ENCODE peak calls at places on chromosomes 3 and 15, in five cellular contexts. V, X, M, O and Y are unnamed samples.
A peak's percentile ranks its signal among the peaks of the same experiment; 100 is the strongest.

GRCh38 chr3:20111836-20112235 is 71.6 kb downstream of the KAT2B start:
- DNase-seq in V (peak; percentile 66), X (no peak), M (no peak), O (no peak), Y (peak; percentile 85)

GRCh38 chr3:122714269-122714668 is 33.6 kb downstream of the PARP14 start:
- DNase-seq in V (no peak), X (no peak), M (no peak), O (no peak), Y (no peak)

GRCh38 chr15:45594835-45595530 is 7.8 kb downstream of the BLOC1S6 start:
- DNase-seq in V (no peak), X (no peak), M (no peak), O (no peak), Y (no peak)

GRCh38 chr3:16425398-16426057 is 88.0 kb downstream of the RFTN1 start:
- DNase-seq in V (no peak), X (no peak), M (no peak), O (no peak), Y (no peak)

GRCh38 chr3:194508486-194509449 is 22.0 kb upstream of the ATP13A3 start:
- DNase-seq in V (no peak), X (no peak), M (no peak), O (no peak), Y (peak; percentile 24)

GRCh38 chr3:188037116-188037718 is 116.7 kb upstream of the LPP start:
- DNase-seq in V (peak; percentile 48), X (peak; percentile 28), M (peak; percentile 61), O (no peak), Y (peak; percentile 47)

GRCh38 chr3:130826516-130826915 is 67.4 kb upstream of the ATP2C1 start:
- DNase-seq in V (no peak), X (no peak), M (no peak), O (peak; percentile 9), Y (peak; percentile 58)

GRCh38 chr3:140277886-140278285 is 342.9 kb downstream of the CLSTN2 start:
- DNase-seq in V (no peak), X (no peak), M (no peak), O (no peak), Y (no peak)

GRCh38 chr3:12509466-12509865 is 25.2 kb downstream of the TSEN2 start:
- DNase-seq in V (no peak), X (no peak), M (no peak), O (no peak), Y (no peak)

GRCh38 chr15:83113881-83114280 is 6.4 kb downstream of the TM6SF1 start:
- DNase-seq in V (no peak), X (no peak), M (no peak), O (no peak), Y (no peak)

GRCh38 chr3:30145281-30145680 is 461.1 kb upstream of the TGFBR2 start:
- DNase-seq in V (peak; percentile 15), X (no peak), M (no peak), O (no peak), Y (peak; percentile 26)

GRCh38 chr15:69232144-69232543 is 66.6 kb upstream of the PAQR5 start:
- DNase-seq in V (peak; percentile 8), X (no peak), M (no peak), O (no peak), Y (peak; percentile 74)

GRCh38 chr3:61936344-61936937 is 375.1 kb downstream of the PTPRG start:
- DNase-seq in V (no peak), X (no peak), M (peak; percentile 38), O (peak; percentile 18), Y (no peak)

GRCh38 chr15:62089616-62090015 is 22.8 kb downstream of the C2CD4A start:
- DNase-seq in V (peak; percentile 8), X (no peak), M (no peak), O (no peak), Y (peak; percentile 76)

GRCh38 chr3:171508676-171509075 is 48.5 kb upstream of the TNIK start:
- DNase-seq in V (no peak), X (no peak), M (peak; percentile 18), O (no peak), Y (no peak)

GRCh38 chr3:113948015-113948917 is 453 bp downstream of the ZDHHC23 start:
- DNase-seq in V (peak; percentile 6), X (peak; percentile 11), M (peak; percentile 57), O (no peak), Y (peak; percentile 14)

GRCh38 chr15:25331404-25331803 is 107.4 kb downstream of the UBE3A start:
- DNase-seq in V (no peak), X (no peak), M (no peak), O (no peak), Y (no peak)

GRCh38 chr3:119098620-119099222 is 47.2 kb upstream of the TEX55 start:
- DNase-seq in V (peak; percentile 13), X (peak; percentile 19), M (peak; percentile 60), O (peak; percentile 23), Y (peak; percentile 45)

GRCh38 chr3:42662813-42663535 is 9.5 kb downstream of the ZBTB47 start:
- DNase-seq in V (no peak), X (no peak), M (no peak), O (no peak), Y (no peak)

GRCh38 chr3:113265281-113265680 is 53.9 kb downstream of the BOC start:
- DNase-seq in V (no peak), X (no peak), M (no peak), O (no peak), Y (no peak)

GRCh38 chr15:98592136-98592535 is 56.2 kb upstream of the IGF1R start:
- DNase-seq in V (no peak), X (no peak), M (no peak), O (no peak), Y (no peak)

GRCh38 chr15:40364259-40364658 is 6.2 kb downstream of the DISP2 start:
- DNase-seq in V (no peak), X (no peak), M (no peak), O (peak; percentile 66), Y (no peak)

GRCh38 chr15:89203705-89204273 is 17.6 kb downstream of the RLBP1 start:
- DNase-seq in V (no peak), X (no peak), M (no peak), O (no peak), Y (no peak)
- H3K4me3 ChIP-seq in V (no peak overlapping the region), X (no peak overlapping the region), M (no peak overlapping the region), O (no peak overlapping the region), Y (no peak overlapping the region)

GRCh38 chr15:84666373-84666772 is 8.4 kb upstream of the NMB start:
- DNase-seq in V (no peak), X (no peak), M (no peak), O (no peak), Y (no peak)
- H3K36me3 ChIP-seq in V (peaks cover 6% of the 10 kb centered on the region), X (peaks cover 69% of the 10 kb centered on the region), M (peaks cover 46% of the 10 kb centered on the region), O (peaks cover 67% of the 10 kb centered on the region), Y (peaks cover 7% of the 10 kb centered on the region)

GRCh38 chr3:100254168-100254777 is 6.5 kb upstream of the TBC1D23 start:
- DNase-seq in V (peak; percentile 76), X (peak; percentile 79), M (peak; percentile 81), O (peak; percentile 56), Y (peak; percentile 41)
- TF ChIP-seq CTCF in V (peak; percentile 77), X (peak; percentile 91), M (peak; percentile 87), O (peak; percentile 78), Y (peak; percentile 71)

DNA sequence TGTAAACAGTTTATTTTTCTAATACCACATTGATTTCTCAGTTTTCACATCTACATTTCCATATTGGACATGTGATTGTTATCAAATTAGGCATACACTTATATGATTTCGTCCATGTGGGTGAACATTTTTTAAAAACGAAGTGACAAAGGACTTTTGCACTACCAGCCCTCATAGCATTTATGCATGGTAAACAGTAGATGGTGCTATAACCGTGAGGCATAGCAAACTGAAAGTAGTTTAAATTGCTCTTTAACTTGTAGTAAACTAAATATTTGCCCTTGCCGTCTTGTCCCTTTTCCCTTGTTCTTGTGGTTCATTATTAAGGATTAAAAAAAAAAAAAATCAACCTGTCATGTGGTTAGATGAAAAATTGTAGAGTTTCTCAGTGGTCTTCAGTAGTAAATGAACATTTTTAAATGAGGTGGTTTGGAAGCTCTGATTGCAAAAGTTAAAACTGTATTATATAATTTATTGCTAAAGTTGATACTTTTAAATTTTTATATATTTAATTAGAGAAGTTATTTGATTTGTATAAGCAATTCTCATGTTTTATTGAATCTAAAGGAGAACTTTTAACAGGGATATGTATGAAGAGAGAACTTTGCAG is 24.0 kb downstream of the STX19 start:
- DNase-seq in V (peak; percentile 70), X (no peak), M (peak; percentile 52), O (peak; percentile 27), Y (peak; percentile 59)
- H3K4me3 ChIP-seq in V (peak overlapping the region; percentile 27), X (no peak overlapping the region), M (no peak overlapping the region), O (no peak overlapping the region), Y (no peak overlapping the region)

GRCh38 chr3:97763586-97764148 is 891 bp upstream of the ARL6 start:
- DNase-seq in V (peak; percentile 0), X (no peak), M (no peak), O (peak; percentile 1), Y (no peak)

GRCh38 chr3:97764186-97765055 is at the start of gene ARL6:
- DNase-seq in V (peak; percentile 88), X (peak; percentile 84), M (peak; percentile 91), O (peak; percentile 66), Y (peak; percentile 73)
- H3K36me3 ChIP-seq in V (no peaks in the 10 kb centered on the region), X (peaks cover 17% of the 10 kb centered on the region), M (no peaks in the 10 kb centered on the region), O (no peaks in the 10 kb centered on the region), Y (no peaks in the 10 kb centered on the region)

GRCh38 chr3:162984752-162985151 is 1488.1 kb downstream of the OTOL1 start:
- DNase-seq in V (no peak), X (no peak), M (no peak), O (no peak), Y (no peak)
- TF ChIP-seq CTCF in V (no peak), X (no peak), M (no peak), O (no peak), Y (no peak)

GRCh38 chr3:138944136-138944658 is 2.7 kb downstream of the FOXL2 start:
- DNase-seq in V (no peak), X (no peak), M (no peak), O (peak; percentile 41), Y (no peak)
- H3K4me3 ChIP-seq in V (no peak overlapping the region), X (no peak overlapping the region), M (no peak overlapping the region), O (peak overlapping the region; percentile 59), Y (no peak overlapping the region)